ENCODE peak calls at places on chromosomes 11 and 22, in five cellular contexts. H, Y, A, V and U are unnamed samples.

GRCh38 chr22:19290400-19291217 is 910 bp downstream of the CLTCL1 start:
- DNase-seq in A (no peak), H (peak; percentile 53), V (no peak), Y (no peak), U (peak; percentile 25)

GRCh38 chr22:42937164-42937854 is 77.6 kb downstream of the PACSIN2 start:
- DNase-seq in A (no peak), Y (peak; percentile 80), V (peak; percentile 85), H (peak; percentile 94), U (no peak)

GRCh38 chr11:15769203-15769602 is 587.1 kb downstream of the SOX6 start:
- DNase-seq in A (no peak), Y (no peak), H (no peak), V (no peak), U (no peak)

GRCh38 chr11:85663080-85663729 is 1.7 kb downstream of the CREBZF start:
- DNase-seq in Y (no peak), A (no peak), V (no peak), H (peak; percentile 74), U (no peak)

GRCh38 chr11:120068114-120068573 is 69.8 kb downstream of the TRIM29 start:
- DNase-seq in A (no peak), Y (peak; percentile 43), H (peak; percentile 70), V (no peak), U (no peak)

GRCh38 chr22:33921576-33922181 is 1.4 kb upstream of the LARGE1 start:
- DNase-seq in V (peak; percentile 63), Y (peak; percentile 74), A (peak; percentile 90), H (peak; percentile 93), U (peak; percentile 87)

GRCh38 chr11:67382481-67383136 is 9.2 kb upstream of the RAD9A start:
- DNase-seq in Y (peak; percentile 90), A (peak; percentile 88), H (peak; percentile 97), V (peak; percentile 85), U (peak; percentile 84)

GRCh38 chr22:49826603-49827306 is 918 bp downstream of the BRD1 start:
- DNase-seq in V (peak; percentile 80), A (peak; percentile 47), H (peak; percentile 91), Y (peak; percentile 48), U (peak; percentile 55)

GRCh38 chr22:48188211-48188845 is 1425.9 kb downstream of the TBC1D22A start:
- DNase-seq in Y (no peak), H (no peak), A (no peak), V (no peak), U (no peak)

GRCh38 chr22:32564170-32565001 is 89.8 kb downstream of the FBXO7 start:
- DNase-seq in V (no peak), H (peak; percentile 95), Y (no peak), A (no peak), U (no peak)

GRCh38 chr11:95230054-95231034 is 658 bp downstream of the SESN3 start:
- DNase-seq in Y (no peak), H (peak; percentile 21), A (peak; percentile 63), V (no peak), U (peak; percentile 53)

GRCh38 chr11:74702383-74703007 is 28.7 kb downstream of the CHRDL2 start:
- DNase-seq in V (peak; percentile 65), H (peak; percentile 98), A (peak; percentile 80), Y (peak; percentile 72), U (peak; percentile 76)

GRCh38 chr11:13207665-13208594 is 69.7 kb upstream of the BMAL1 start:
- DNase-seq in Y (peak; percentile 44), H (no peak), A (no peak), V (peak; percentile 54), U (no peak)

GRCh38 chr22:39428597-39429071 is 28.2 kb upstream of the MGAT3 start:
- DNase-seq in V (peak; percentile 11), A (no peak), H (no peak), Y (no peak), U (peak; percentile 55)

GRCh38 chr11:20015529-20016427 is 144.5 kb downstream of the DBX1 start:
- DNase-seq in Y (no peak), H (no peak), A (no peak), V (no peak), U (no peak)

GRCh38 chr11:33006010-33006409 is 9.7 kb upstream of the DEPDC7 start:
- DNase-seq in A (no peak), V (no peak), H (no peak), Y (no peak), U (no peak)

GRCh38 chr11:120128392-120129172 is 9.3 kb downstream of the TRIM29 start:
- DNase-seq in H (peak; percentile 72), V (peak; percentile 60), A (peak; percentile 7), Y (no peak), U (no peak)

GRCh38 chr22:48396785-48397530 is 1430.7 kb downstream of the BRD1 start:
- DNase-seq in H (peak; percentile 45), Y (no peak), V (no peak), A (no peak), U (no peak)

GRCh38 chr11:15591112-15591537 is 476.4 kb downstream of the INSC start:
- DNase-seq in H (no peak), A (no peak), Y (no peak), V (no peak), U (no peak)

GRCh38 chr11:119352857-119353260 is 6.4 kb upstream of the MFRP start:
- DNase-seq in Y (no peak), V (no peak), H (peak; percentile 75), A (no peak), U (no peak)

GRCh38 chr11:34266090-34266912 is 91.5 kb downstream of the ABTB2 start:
- DNase-seq in V (no peak), Y (no peak), H (peak; percentile 85), A (no peak), U (peak; percentile 19)

GRCh38 chr22:37657590-37658132 is 862 bp upstream of the PDXP start:
- DNase-seq in A (no peak), H (peak; percentile 97), Y (peak; percentile 60), V (no peak), U (no peak)

GRCh38 chr11:2566223-2567025 is 121.6 kb downstream of the KCNQ1 start:
- DNase-seq in V (peak; percentile 28), A (peak; percentile 9), H (peak; percentile 25), Y (no peak), U (no peak)

GRCh38 chr11:128502736-128503135 is 84.6 kb downstream of the ETS1 start:
- DNase-seq in Y (no peak), H (no peak), A (no peak), V (no peak), U (no peak)

DNA sequence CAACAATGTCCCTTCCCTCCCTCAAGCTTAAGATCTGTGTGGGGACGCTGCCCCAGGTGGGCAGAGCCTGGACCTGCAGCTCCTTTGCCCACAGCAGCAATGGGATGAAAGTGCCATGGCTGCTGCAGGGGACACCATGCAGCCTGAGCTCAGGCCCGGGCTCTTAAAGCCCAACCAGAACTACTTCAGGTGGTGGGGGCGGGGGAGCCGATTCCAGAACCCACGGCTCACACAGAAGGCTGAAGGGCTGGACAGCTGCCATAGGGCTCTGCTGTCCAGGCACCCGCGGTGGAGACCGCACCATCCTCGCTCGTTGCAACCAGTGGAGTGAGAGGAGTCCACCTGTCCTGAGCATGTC is 12.5 kb downstream of the CHID1 start:
- DNase-seq in Y (no peak), A (peak; percentile 64), H (no peak), V (no peak), U (peak; percentile 30)
- TF ChIP-seq CTCF in Y (no peak), A (peak; percentile 56), H (peak; percentile 23), V (no peak), U (peak; percentile 5)

GRCh38 chr11:82527185-82527584 is 206.5 kb downstream of the FAM181B start:
- DNase-seq in V (no peak), A (no peak), H (no peak), Y (no peak), U (peak; percentile 7)

GRCh38 chr11:82523141-82523540 is 210.5 kb downstream of the FAM181B start:
- DNase-seq in V (no peak), H (no peak), Y (no peak), A (peak; percentile 65), U (no peak)

GRCh38 chr11:82521427-82521826 is 212.2 kb downstream of the FAM181B start:
- DNase-seq in V (no peak), Y (no peak), A (no peak), H (no peak), U (no peak)
- TF ChIP-seq CTCF in V (no peak), Y (no peak), A (no peak), H (no peak), U (no peak)

GRCh38 chr22:23789638-23790037 is 2.9 kb downstream of the SMARCB1 start:
- DNase-seq in A (no peak), H (peak; percentile 82), Y (no peak), V (peak; percentile 14), U (no peak)
- TF ChIP-seq CTCF in A (no peak), H (no peak), Y (no peak), V (no peak), U (no peak)

GRCh38 chr11:66006134-66006890 is 4.0 kb downstream of the BANF1 start:
- DNase-seq in H (peak; percentile 83), A (no peak), V (no peak), Y (no peak), U (no peak)

GRCh38 chr11:66008468-66009101 is 3.2 kb upstream of the CST6 start:
- DNase-seq in V (no peak), A (no peak), H (peak; percentile 71), Y (no peak), U (peak; percentile 32)

GRCh38 chr11:66007201-66007634 is 4.6 kb upstream of the CST6 start:
- DNase-seq in A (no peak), Y (no peak), H (peak; percentile 66), V (no peak), U (no peak)

GRCh38 chr11:66006891-66007176 is 4.5 kb downstream of the BANF1 start:
- DNase-seq in A (no peak), H (no peak), V (no peak), Y (no peak), U (no peak)

DNA sequence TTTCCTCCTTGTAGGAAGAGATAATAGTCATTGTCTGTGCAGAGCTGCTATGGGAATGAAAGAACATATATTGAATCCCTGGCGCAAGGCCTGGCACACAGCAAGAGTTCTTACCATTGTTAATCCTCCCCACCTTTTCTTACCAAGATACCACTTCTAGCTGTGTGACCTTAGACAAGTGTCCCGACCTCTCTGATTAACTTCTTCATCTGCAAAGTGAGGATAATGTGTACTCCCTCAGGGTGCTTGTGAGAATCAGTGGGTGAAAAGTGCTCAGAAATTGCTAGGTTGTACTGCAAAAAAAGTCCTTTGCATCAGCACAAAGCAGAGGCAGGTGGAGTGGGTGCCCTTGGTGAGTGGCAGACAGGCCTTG is 3.7 kb upstream of the CST6 start:
- DNase-seq in Y (no peak), A (no peak), H (peak; percentile 60), V (no peak), U (no peak)
- TF ChIP-seq CTCF in Y (no peak), A (no peak), H (no peak), V (no peak), U (no peak)

GRCh38 chr22:22207845-22208564 is 36.6 kb upstream of the VPREB1 start:
- DNase-seq in Y (peak; percentile 95), H (peak; percentile 92), V (peak; percentile 73), A (peak; percentile 82), U (peak; percentile 89)
- TF ChIP-seq CTCF in Y (peak; percentile 90), H (peak; percentile 83), V (peak; percentile 61), A (peak; percentile 65), U (peak; percentile 78)

GRCh38 chr11:9310485-9310884 is 3.9 kb downstream of the TMEM41B start:
- DNase-seq in H (no peak), A (no peak), V (no peak), Y (no peak), U (no peak)

GRCh38 chr11:9313648-9314290 is 624 bp downstream of the TMEM41B start:
- DNase-seq in Y (peak; percentile 48), A (no peak), V (no peak), H (peak; percentile 73), U (no peak)

GRCh38 chr11:9314291-9315077 is at the start of gene TMEM41B:
- DNase-seq in A (peak; percentile 100), H (peak; percentile 99), Y (peak; percentile 99), V (peak; percentile 99), U (peak; percentile 100)

GRCh38 chr11:9316334-9316733 is 1.9 kb upstream of the TMEM41B start:
- DNase-seq in A (no peak), V (no peak), H (peak; percentile 8), Y (no peak), U (no peak)

GRCh38 chr11:9315078-9315688 is 790 bp upstream of the TMEM41B start:
- DNase-seq in V (peak; percentile 55), Y (no peak), A (peak; percentile 21), H (peak; percentile 2), U (no peak)
- TF ChIP-seq CTCF in V (no peak), Y (no peak), A (no peak), H (no peak), U (no peak)